ENCODE peak calls at places on chromosomes 3 and 15, in four cellular contexts. X is skeletal muscle cell; I is CD8-positive, alpha-beta memory T cell; O is tibial nerve. B is an unnamed sample.

GRCh38 chr3:13608969-13609725 is 60.2 kb downstream of the FBLN2 start:
- DNase-seq in X (no peak), I (no peak), O (no peak), B (no peak)

GRCh38 chr15:83155937-83156336 is 48.5 kb downstream of the TM6SF1 start:
- DNase-seq in I (no peak), O (no peak), X (no peak), B (no peak)

GRCh38 chr15:57057134-57057930 is 138.9 kb downstream of the TCF12 start:
- DNase-seq in O (no peak), X (no peak), I (no peak), B (no peak)

GRCh38 chr15:36029606-36030005 is 483.6 kb upstream of the DPH6 start:
- DNase-seq in I (no peak), X (peak), O (no peak), B (peak)

GRCh38 chr3:127456471-127457093 is 134.0 kb downstream of the TPRA1 start:
- DNase-seq in I (no peak), X (peak), O (no peak), B (no peak)

GRCh38 chr3:168895419-168895818 is 768.1 kb downstream of the MECOM start:
- DNase-seq in I (no peak), O (no peak), X (no peak), B (no peak)

GRCh38 chr3:105137911-105138310 is 228.8 kb upstream of the ALCAM start:
- DNase-seq in X (no peak), O (no peak), I (no peak), B (no peak)

GRCh38 chr3:40505599-40506462 is at the start of gene ZNF620:
- DNase-seq in X (no peak), I (peak), O (peak), B (no peak)

GRCh38 chr15:44673639-44674038 is 10.2 kb upstream of the SPG11 start:
- DNase-seq in I (no peak), O (no peak), X (no peak), B (no peak)

GRCh38 chr3:136193273-136194043 is 2.7 kb downstream of the MSL2 start:
- DNase-seq in O (no peak), X (no peak), I (no peak), B (no peak)

GRCh38 chr3:139897759-139898158 is 37.2 kb upstream of the CLSTN2 start:
- DNase-seq in X (no peak), I (no peak), O (no peak), B (no peak)

GRCh38 chr3:174197416-174197815 is 661.7 kb upstream of the NAALADL2 start:
- DNase-seq in X (no peak), I (no peak), O (no peak), B (no peak)

GRCh38 chr3:106827515-106828213 is 549.6 kb upstream of the CCDC54 start:
- DNase-seq in X (no peak), O (no peak), I (no peak), B (no peak)

GRCh38 chr3:197718904-197719303 is 17.8 kb downstream of the RUBCN start:
- DNase-seq in X (peak), I (no peak), O (no peak), B (peak)

GRCh38 chr3:197003461-197004385 is 25.9 kb downstream of the MELTF start:
- DNase-seq in X (no peak), I (peak), O (no peak), B (no peak)

GRCh38 chr3:157201648-157202278 is 41.8 kb upstream of the CCNL1 start:
- DNase-seq in O (no peak), X (no peak), I (peak), B (peak)

GRCh38 chr15:62465173-62465572 is 300.1 kb upstream of the C2CD4B start:
- DNase-seq in O (no peak), X (no peak), I (no peak), B (no peak)
- H3K4me3 ChIP-seq in O (no peak), X (peak), I (no peak), B (no peak)

GRCh38 chr3:94936023-94936580 is 873.2 kb downstream of the NSUN3 start:
- DNase-seq in O (no peak), X (no peak), I (no peak), B (no peak)
- H3K4me3 ChIP-seq in O (no peak), X (no peak), I (no peak), B (no peak)

DNA sequence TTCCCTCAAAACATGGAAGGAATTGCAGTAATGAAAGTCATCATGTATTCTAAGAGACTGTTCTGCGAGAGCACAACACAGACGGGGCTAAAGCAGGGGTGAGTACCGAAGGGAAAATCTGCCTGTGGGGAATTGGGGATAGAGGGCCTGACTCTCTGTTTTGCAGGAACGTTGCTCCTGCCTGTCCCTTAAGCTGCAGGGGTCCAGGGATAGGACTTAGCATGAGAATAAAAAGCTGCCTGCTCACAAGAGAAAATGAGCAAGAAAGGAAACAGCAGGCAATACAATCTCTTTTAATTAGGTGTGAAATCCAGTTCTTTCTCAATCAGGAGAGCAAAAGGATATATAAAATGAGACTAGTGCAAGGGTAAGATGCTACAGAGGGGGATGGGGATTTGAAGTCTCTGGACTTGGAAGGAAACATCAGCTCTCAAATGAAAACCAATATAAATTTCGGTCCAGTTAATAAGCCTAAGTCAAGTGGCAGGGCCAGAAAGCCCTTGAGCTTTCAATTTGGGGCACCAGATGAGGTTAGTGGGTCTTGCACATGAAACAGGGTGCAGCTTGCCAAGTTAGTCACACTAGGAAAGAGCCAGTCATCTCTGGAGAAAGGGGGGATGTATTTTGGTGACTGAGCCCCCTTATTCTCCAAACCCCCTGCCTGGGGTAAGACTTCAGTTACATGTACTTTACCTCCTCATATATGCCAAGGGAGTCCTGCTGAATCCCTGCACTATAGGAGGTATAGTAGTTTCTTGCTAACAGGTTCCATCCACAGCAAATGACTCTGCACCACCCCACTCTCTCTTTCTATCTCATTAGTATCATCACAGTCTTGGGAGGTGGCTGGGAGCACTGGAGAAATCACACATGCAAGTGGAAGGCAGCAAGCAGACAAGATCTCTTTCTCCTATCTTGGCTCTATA is 62.5 kb downstream of the TIGIT start:
- DNase-seq in X (no peak), I (no peak), O (no peak), B (no peak)
- H3K4me3 ChIP-seq in X (no peak), I (no peak), O (no peak), B (no peak)

GRCh38 chr15:84979651-84980050 is 2.0 kb upstream of the PDE8A start:
- DNase-seq in I (no peak), X (no peak), O (no peak), B (no peak)
- H3K4me3 ChIP-seq in I (peak), X (no peak), O (peak), B (no peak)

GRCh38 chr3:9403463-9403862 is 6.0 kb downstream of the SETD5 start:
- DNase-seq in I (no peak), X (no peak), O (no peak), B (no peak)
- H3K4me3 ChIP-seq in I (no peak), X (no peak), O (no peak), B (no peak)

GRCh38 chr15:98671060-98672008 is 23.0 kb downstream of the IGF1R start:
- DNase-seq in I (no peak), O (no peak), X (no peak), B (no peak)
- H3K4me3 ChIP-seq in I (no peak), O (no peak), X (no peak), B (no peak)